ENCODE peak calls at places on chromosomes 5 and 9, in seven cellular contexts. One of them, this sample, is unnamed.

GRCh38 chr9:76570820-76571219 is 111.8 kb downstream of the GCNT1 start:
- DNase-seq in GDM1: no peak
- DNase-seq in left ventricle myocardium inferior: no peak
- DNase-seq in tibial artery: no peak
- DNase-seq in kidney tubule cell: no peak
- DNase-seq in A549: no peak
- DNase-seq in Panc1: no peak
- DNase-seq in this sample: no peak

GRCh38 chr9:11676821-11677220 is 1016.4 kb upstream of the TYRP1 start:
- DNase-seq in GDM1: no peak
- DNase-seq in left ventricle myocardium inferior: no peak
- DNase-seq in tibial artery: no peak
- DNase-seq in kidney tubule cell: no peak
- DNase-seq in A549: no peak
- DNase-seq in Panc1: no peak
- DNase-seq in this sample: no peak

GRCh38 chr5:109987355-109987754 is 297.6 kb downstream of the MAN2A1 start:
- DNase-seq in GDM1: no peak
- DNase-seq in left ventricle myocardium inferior: no peak
- DNase-seq in tibial artery: no peak
- DNase-seq in kidney tubule cell: no peak
- DNase-seq in A549: no peak
- DNase-seq in Panc1: no peak
- DNase-seq in this sample: no peak

GRCh38 chr5:78335976-78336375 is 24.4 kb upstream of the SCAMP1 start:
- DNase-seq in GDM1: no peak
- DNase-seq in left ventricle myocardium inferior: no peak
- DNase-seq in tibial artery: no peak
- DNase-seq in kidney tubule cell: no peak
- DNase-seq in A549: no peak
- DNase-seq in Panc1: no peak
- DNase-seq in this sample: no peak

GRCh38 chr5:119063579-119064379 is 7.1 kb upstream of the DMXL1 start:
- DNase-seq in GDM1: no peak
- DNase-seq in left ventricle myocardium inferior: no peak
- DNase-seq in tibial artery: no peak
- DNase-seq in kidney tubule cell: no peak
- DNase-seq in A549: peak
- DNase-seq in Panc1: no peak
- DNase-seq in this sample: peak

GRCh38 chr5:100896054-100896453 is 7.0 kb downstream of the ST8SIA4 start:
- DNase-seq in GDM1: no peak
- DNase-seq in left ventricle myocardium inferior: no peak
- DNase-seq in tibial artery: no peak
- DNase-seq in kidney tubule cell: no peak
- DNase-seq in A549: no peak
- DNase-seq in Panc1: no peak
- DNase-seq in this sample: no peak

GRCh38 chr9:22452415-22453010 is 5.9 kb downstream of the DMRTA1 start:
- DNase-seq in GDM1: no peak
- DNase-seq in left ventricle myocardium inferior: peak
- DNase-seq in tibial artery: peak
- DNase-seq in kidney tubule cell: peak
- DNase-seq in A549: peak
- DNase-seq in Panc1: no peak
- DNase-seq in this sample: no peak

GRCh38 chr5:54570923-54571322 is 53.4 kb downstream of the SNX18 start:
- DNase-seq in GDM1: no peak
- DNase-seq in left ventricle myocardium inferior: peak
- DNase-seq in tibial artery: peak
- DNase-seq in kidney tubule cell: no peak
- DNase-seq in A549: no peak
- DNase-seq in Panc1: no peak
- DNase-seq in this sample: peak

GRCh38 chr5:172683696-172684464 is 42.8 kb downstream of the NEURL1B start:
- DNase-seq in GDM1: no peak
- DNase-seq in left ventricle myocardium inferior: no peak
- DNase-seq in tibial artery: no peak
- DNase-seq in kidney tubule cell: no peak
- DNase-seq in A549: no peak
- DNase-seq in Panc1: no peak
- DNase-seq in this sample: no peak

GRCh38 chr5:163770625-163771024 is 265.2 kb downstream of the MAT2B start:
- DNase-seq in GDM1: no peak
- DNase-seq in left ventricle myocardium inferior: no peak
- DNase-seq in tibial artery: no peak
- DNase-seq in kidney tubule cell: no peak
- DNase-seq in A549: no peak
- DNase-seq in Panc1: no peak
- DNase-seq in this sample: no peak

GRCh38 chr5:36881304-36881703 is 4.7 kb downstream of the NIPBL start:
- DNase-seq in GDM1: no peak
- DNase-seq in left ventricle myocardium inferior: no peak
- DNase-seq in tibial artery: no peak
- DNase-seq in kidney tubule cell: no peak
- DNase-seq in A549: no peak
- DNase-seq in Panc1: no peak
- DNase-seq in this sample: no peak

GRCh38 chr9:134939080-134939733 is 21.5 kb upstream of the FCN1 start:
- DNase-seq in GDM1: no peak
- DNase-seq in left ventricle myocardium inferior: no peak
- DNase-seq in tibial artery: no peak
- DNase-seq in kidney tubule cell: no peak
- DNase-seq in A549: no peak
- DNase-seq in Panc1: no peak
- DNase-seq in this sample: peak

GRCh38 chr5:139709587-139710369 is 61.6 kb downstream of the CXXC5 start:
- DNase-seq in GDM1: no peak
- DNase-seq in left ventricle myocardium inferior: peak
- DNase-seq in tibial artery: no peak
- DNase-seq in kidney tubule cell: no peak
- DNase-seq in A549: no peak
- DNase-seq in Panc1: no peak
- DNase-seq in this sample: no peak

GRCh38 chr9:125906893-125907292 is 159.7 kb downstream of the PBX3 start:
- DNase-seq in GDM1: no peak
- DNase-seq in left ventricle myocardium inferior: no peak
- DNase-seq in tibial artery: no peak
- DNase-seq in kidney tubule cell: no peak
- DNase-seq in A549: no peak
- DNase-seq in Panc1: no peak
- DNase-seq in this sample: no peak

GRCh38 chr5:142143878-142144277 is 35.3 kb downstream of the NDFIP1 start:
- DNase-seq in GDM1: no peak
- DNase-seq in left ventricle myocardium inferior: no peak
- DNase-seq in tibial artery: no peak
- DNase-seq in kidney tubule cell: peak
- DNase-seq in A549: peak
- DNase-seq in Panc1: no peak
- DNase-seq in this sample: peak

GRCh38 chr9:35951736-35952135 is 6.2 kb downstream of the OR2S2 start:
- DNase-seq in GDM1: no peak
- DNase-seq in left ventricle myocardium inferior: no peak
- DNase-seq in tibial artery: no peak
- DNase-seq in kidney tubule cell: peak
- DNase-seq in A549: peak
- DNase-seq in Panc1: no peak
- DNase-seq in this sample: peak

GRCh38 chr5:77852514-77853352 is 76.6 kb upstream of the TBCA start:
- DNase-seq in GDM1: no peak
- DNase-seq in left ventricle myocardium inferior: peak
- DNase-seq in tibial artery: no peak
- DNase-seq in kidney tubule cell: peak
- DNase-seq in A549: peak
- DNase-seq in Panc1: no peak
- DNase-seq in this sample: peak

GRCh38 chr9:90965141-90965910 is 163.7 kb downstream of the SYK start:
- DNase-seq in GDM1: no peak
- DNase-seq in left ventricle myocardium inferior: no peak
- DNase-seq in tibial artery: no peak
- DNase-seq in kidney tubule cell: no peak
- DNase-seq in A549: no peak
- DNase-seq in Panc1: no peak
- DNase-seq in this sample: no peak

GRCh38 chr5:179608131-179608581 is 15.3 kb downstream of the HNRNPH1 start:
- DNase-seq in GDM1: peak
- DNase-seq in left ventricle myocardium inferior: no peak
- DNase-seq in tibial artery: no peak
- DNase-seq in kidney tubule cell: no peak
- DNase-seq in A549: no peak
- DNase-seq in Panc1: no peak
- DNase-seq in this sample: no peak

GRCh38 chr5:74167206-74167929 is 473.2 kb downstream of the ENC1 start:
- DNase-seq in GDM1: no peak
- DNase-seq in left ventricle myocardium inferior: no peak
- DNase-seq in tibial artery: no peak
- DNase-seq in kidney tubule cell: peak
- DNase-seq in A549: peak
- DNase-seq in Panc1: peak
- DNase-seq in this sample: peak

GRCh38 chr5:164013077-164013670 is 507.8 kb downstream of the MAT2B start:
- DNase-seq in GDM1: peak
- DNase-seq in left ventricle myocardium inferior: no peak
- DNase-seq in tibial artery: no peak
- DNase-seq in kidney tubule cell: peak
- DNase-seq in A549: peak
- DNase-seq in Panc1: peak
- DNase-seq in this sample: peak

GRCh38 chr5:65721775-65722574 is at the start of the genes NLN and SGTB:
- DNase-seq in GDM1: peak
- DNase-seq in left ventricle myocardium inferior: peak
- DNase-seq in tibial artery: peak
- DNase-seq in kidney tubule cell: peak
- DNase-seq in A549: peak
- DNase-seq in Panc1: no peak
- DNase-seq in this sample: peak

GRCh38 chr5:88145603-88146467 is 122.8 kb downstream of the TMEM161B start:
- DNase-seq in GDM1: no peak
- DNase-seq in left ventricle myocardium inferior: no peak
- DNase-seq in tibial artery: no peak
- DNase-seq in kidney tubule cell: peak
- DNase-seq in A549: no peak
- DNase-seq in Panc1: no peak
- DNase-seq in this sample: no peak

GRCh38 chr9:27125936-27126335 is 16.9 kb downstream of the TEK start:
- DNase-seq in GDM1: no peak
- DNase-seq in left ventricle myocardium inferior: no peak
- DNase-seq in tibial artery: no peak
- DNase-seq in kidney tubule cell: peak
- DNase-seq in A549: no peak
- DNase-seq in Panc1: no peak
- DNase-seq in this sample: peak

GRCh38 chr5:157265714-157266285 is at the start of gene CYFIP2:
- DNase-seq in GDM1: peak
- DNase-seq in left ventricle myocardium inferior: peak
- DNase-seq in tibial artery: peak
- DNase-seq in kidney tubule cell: peak
- DNase-seq in A549: peak
- DNase-seq in Panc1: no peak
- DNase-seq in this sample: peak

GRCh38 chr5:179793470-179794139 is at the start of gene LTC4S:
- DNase-seq in GDM1: peak
- DNase-seq in left ventricle myocardium inferior: peak
- DNase-seq in tibial artery: peak
- DNase-seq in kidney tubule cell: peak
- DNase-seq in A549: no peak
- DNase-seq in Panc1: no peak
- DNase-seq in this sample: no peak

GRCh38 chr9:130627051-130627450 is 37.3 kb upstream of the PRDM12 start:
- DNase-seq in GDM1: no peak
- DNase-seq in left ventricle myocardium inferior: no peak
- DNase-seq in tibial artery: no peak
- DNase-seq in kidney tubule cell: no peak
- DNase-seq in A549: no peak
- DNase-seq in Panc1: no peak
- DNase-seq in this sample: no peak

GRCh38 chr5:135236187-135236835 is 162.7 kb downstream of the MACROH2A1 start:
- DNase-seq in GDM1: no peak
- DNase-seq in left ventricle myocardium inferior: no peak
- DNase-seq in tibial artery: no peak
- DNase-seq in kidney tubule cell: no peak
- DNase-seq in A549: no peak
- DNase-seq in Panc1: no peak
- DNase-seq in this sample: no peak

GRCh38 chr5:125149503-125149902 is 403.1 kb upstream of the ZNF608 start:
- DNase-seq in GDM1: no peak
- DNase-seq in left ventricle myocardium inferior: no peak
- DNase-seq in tibial artery: no peak
- DNase-seq in kidney tubule cell: no peak
- DNase-seq in A549: no peak
- DNase-seq in Panc1: no peak
- DNase-seq in this sample: no peak